ENCODE peak calls at places on chromosomes 2 and 18, in seven cellular contexts. N is breast epithelium, R is neural progenitor cell, I is IMR-90, M is left ventricle myocardium inferior, G is kidney, D is cardiac muscle cell. E is an unnamed sample.

GRCh38 chr2:85344356-85344954 is 9.9 kb downstream of the RETSAT start:
- DNase-seq in N (no peak), R (no peak), M (no peak), G (no peak), I (no peak), D (no peak), E (no peak)

GRCh38 chr2:219448776-219449476 is 14.3 kb downstream of the SPEG start:
- DNase-seq in M (no peak), R (peak), I (no peak), D (no peak), G (no peak), N (no peak), E (no peak)

GRCh38 chr18:58599106-58599505 is 29.8 kb downstream of the ALPK2 start:
- DNase-seq in N (no peak), R (no peak), I (peak), D (no peak), M (no peak), G (peak), E (no peak)

GRCh38 chr2:47003641-47004427 is 88.2 kb upstream of the MCFD2 start:
- DNase-seq in D (no peak), R (no peak), I (no peak), M (no peak), N (no peak), G (no peak), E (no peak)

GRCh38 chr2:238107525-238108422 is 7.6 kb downstream of the ESPNL start:
- DNase-seq in R (no peak), D (no peak), G (peak), I (no peak), M (no peak), N (peak), E (no peak)

GRCh38 chr2:230473378-230473777 is 57.4 kb downstream of the SP100 start:
- DNase-seq in I (no peak), M (no peak), R (no peak), N (no peak), D (no peak), G (no peak), E (no peak)

GRCh38 chr2:157785200-157785599 is 90.9 kb downstream of the ACVR1 start:
- DNase-seq in I (peak), M (no peak), N (no peak), R (peak), G (no peak), D (no peak), E (peak)

GRCh38 chr2:8489221-8489620 is 192.6 kb upstream of the ID2 start:
- DNase-seq in I (no peak), R (no peak), G (no peak), M (no peak), N (no peak), D (no peak), E (no peak)

GRCh38 chr18:75210274-75211001 is at the start of gene TSHZ1:
- DNase-seq in G (no peak), I (peak), D (peak), N (no peak), M (no peak), R (peak), E (peak)

GRCh38 chr2:18154812-18155211 is 276.3 kb downstream of the KCNS3 start:
- DNase-seq in G (no peak), M (no peak), I (no peak), D (peak), N (no peak), R (no peak), E (no peak)

GRCh38 chr2:239291505-239292350 is 109.1 kb downstream of the HDAC4 start:
- DNase-seq in G (no peak), R (peak), N (peak), D (no peak), I (no peak), M (no peak), E (no peak)

GRCh38 chr2:26001743-26002341 is 19.5 kb upstream of the KIF3C start:
- DNase-seq in D (no peak), I (peak), R (no peak), G (no peak), N (no peak), M (peak), E (peak)

GRCh38 chr2:157737636-157738035 is 109.0 kb upstream of the ACVR1C start:
- DNase-seq in M (no peak), I (no peak), D (no peak), N (no peak), R (no peak), G (no peak), E (no peak)

GRCh38 chr2:108916397-108917077 is 72.5 kb downstream of the EDAR start:
- DNase-seq in N (no peak), R (no peak), I (no peak), M (no peak), D (no peak), G (no peak), E (no peak)

GRCh38 chr2:174013310-174013751 is 48.2 kb upstream of the SP3 start:
- DNase-seq in M (peak), I (no peak), N (peak), R (peak), G (peak), D (no peak), E (no peak)

DNA sequence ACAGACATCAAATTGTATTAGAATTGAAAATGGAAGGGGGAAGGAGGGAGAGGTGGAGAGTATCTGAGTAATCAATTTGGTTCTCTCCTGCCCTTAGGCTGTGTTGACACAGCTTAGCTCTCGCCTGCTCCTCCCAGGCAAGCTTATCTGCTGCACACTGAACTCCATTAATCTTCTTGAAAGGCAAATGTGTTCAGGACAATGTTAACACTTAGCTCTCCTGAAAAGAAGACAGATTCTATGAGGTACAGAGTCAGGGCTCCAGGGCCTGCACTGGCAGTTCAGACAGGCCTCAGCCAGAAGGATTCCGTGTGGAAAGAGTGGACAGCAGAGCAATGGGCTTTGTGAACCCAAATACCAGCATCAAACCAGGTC is 430.0 kb upstream of the TNP1 start:
- DNase-seq in D (peak), N (no peak), M (no peak), I (peak), R (peak), G (no peak), E (no peak)
- H3K27ac ChIP-seq in D (no peak), N (no peak), M (peak), I (peak), R (peak), G (no peak), E (no peak)

GRCh38 chr2:218128781-218129478 is 3.1 kb downstream of the CXCR2 start:
- DNase-seq in M (no peak), D (no peak), R (no peak), I (no peak), N (no peak), G (no peak), E (no peak)
- H3K4me3 ChIP-seq in M (no peak), D (no peak), R (no peak), I (no peak), N (no peak), G (no peak), E (no peak)

DNA sequence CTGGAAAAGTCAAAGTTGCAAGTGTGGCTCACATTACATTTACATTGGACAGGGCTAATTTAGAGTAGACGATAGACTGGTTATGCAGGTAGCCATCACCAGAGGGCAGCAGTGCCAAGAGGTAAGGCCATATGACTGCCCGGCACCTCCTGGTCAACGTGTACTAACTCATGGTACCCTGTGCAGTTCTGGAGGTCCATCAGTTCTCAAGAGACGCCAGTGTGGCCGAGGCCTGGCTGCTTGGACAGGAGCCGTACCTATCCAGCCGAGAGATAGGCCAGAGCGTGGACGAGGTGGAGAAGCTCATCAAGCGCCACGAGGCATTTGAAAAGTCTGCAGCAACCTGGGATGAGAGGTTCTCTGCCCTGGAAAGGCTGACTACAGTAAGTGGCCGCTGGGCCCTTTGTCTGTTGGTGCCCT is 65.8 kb upstream of the EML6 start:
- DNase-seq in G (no peak), N (peak), D (peak), R (peak), I (peak), M (peak), E (no peak)
- TF ChIP-seq CTCF in G (peak), N (peak), D (peak), R (peak), I (peak), M (peak), E (peak)

GRCh38 chr2:100741880-100742814 is 77.8 kb upstream of the NPAS2 start:
- DNase-seq in M (no peak), I (peak), R (no peak), G (no peak), D (no peak), N (no peak), E (peak)

GRCh38 chr2:100742884-100743283 is 77.1 kb upstream of the NPAS2 start:
- DNase-seq in N (no peak), M (no peak), D (no peak), G (no peak), R (no peak), I (peak), E (no peak)

GRCh38 chr2:100744184-100744583 is 75.8 kb upstream of the NPAS2 start:
- DNase-seq in D (no peak), G (no peak), I (no peak), M (no peak), N (no peak), R (no peak), E (no peak)

GRCh38 chr2:100736121-100736915 is 83.6 kb upstream of the NPAS2 start:
- DNase-seq in I (no peak), N (no peak), R (peak), D (no peak), M (no peak), G (no peak), E (no peak)

GRCh38 chr2:100739735-100740432 is 80.1 kb upstream of the NPAS2 start:
- DNase-seq in G (no peak), I (no peak), R (no peak), N (no peak), D (no peak), M (no peak), E (no peak)
- H3K27ac ChIP-seq in G (no peak), I (no peak), R (no peak), N (no peak), D (no peak), M (no peak), E (no peak)

DNA sequence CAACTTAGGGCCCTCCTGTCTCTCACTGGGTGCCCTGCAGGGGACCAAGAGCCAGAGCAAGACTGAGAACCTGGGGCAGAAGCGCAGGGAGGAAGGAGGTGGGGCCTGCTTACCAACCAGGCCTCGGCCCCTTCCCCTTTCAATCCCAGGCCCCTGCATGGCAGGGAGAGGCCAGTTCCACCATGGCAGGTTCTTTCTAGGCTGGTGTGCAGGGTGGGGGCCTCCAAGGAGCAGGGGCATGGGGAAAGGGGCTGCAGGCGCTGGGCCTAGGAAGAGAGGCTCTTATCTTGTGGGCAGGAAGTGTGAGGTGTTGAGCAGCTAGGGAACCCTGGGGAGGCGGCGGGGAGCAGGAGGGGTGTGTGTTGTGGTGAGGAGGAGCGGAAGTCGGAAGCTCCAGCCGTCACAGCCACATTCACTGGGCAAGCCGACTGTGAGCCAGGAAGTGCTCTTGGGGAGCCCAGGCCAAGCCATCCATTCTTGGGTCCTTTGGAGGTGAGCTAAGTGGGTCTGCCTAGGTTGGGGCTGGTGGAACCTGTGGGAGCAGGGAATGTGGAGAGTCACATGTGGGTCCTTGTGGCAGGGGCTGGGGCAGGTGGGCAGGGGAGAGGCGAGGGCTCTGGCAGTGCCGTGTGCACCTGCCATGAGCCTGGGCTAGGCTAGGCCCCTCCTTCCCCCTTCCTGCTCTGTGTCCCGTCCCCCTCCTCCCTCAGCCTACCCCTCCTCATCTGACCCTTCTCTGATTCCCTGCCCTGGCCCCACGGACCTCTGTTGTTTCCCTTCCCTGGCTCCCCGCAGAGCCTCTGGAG is at the start of gene PSD4:
- DNase-seq in I (no peak), N (peak), R (no peak), M (peak), G (peak), D (no peak), E (peak)
- H3K4me3 ChIP-seq in I (no peak), N (peak), R (no peak), M (peak), G (peak), D (no peak), E (peak)

E was measured in lung.